ENCODE peak calls at places on chromosomes 4 and X, in eight cellular contexts. One of them, this sample, is unnamed.

GRCh38 chr4:118981839-118982381 is 93.3 kb downstream of the SYNPO2 start:
- DNase-seq in fibroblast of lung: peak
- DNase-seq in CD4-positive, alpha-beta T cell: peak
- DNase-seq in mammary epithelial cell: peak
- DNase-seq in A549: peak
- DNase-seq in endodermal cell: peak
- DNase-seq in tibial artery: no peak
- DNase-seq in IMR-90: peak
- DNase-seq in this sample: peak

GRCh38 chr4:151864068-151864467 is 103.3 kb upstream of the GATB start:
- DNase-seq in fibroblast of lung: no peak
- DNase-seq in CD4-positive, alpha-beta T cell: no peak
- DNase-seq in mammary epithelial cell: no peak
- DNase-seq in A549: no peak
- DNase-seq in endodermal cell: no peak
- DNase-seq in tibial artery: no peak
- DNase-seq in IMR-90: no peak
- DNase-seq in this sample: no peak

GRCh38 chr4:90220453-90220852 is 93.3 kb downstream of the CCSER1 start:
- DNase-seq in fibroblast of lung: no peak
- DNase-seq in CD4-positive, alpha-beta T cell: no peak
- DNase-seq in mammary epithelial cell: no peak
- DNase-seq in A549: no peak
- DNase-seq in endodermal cell: no peak
- DNase-seq in tibial artery: no peak
- DNase-seq in IMR-90: no peak
- DNase-seq in this sample: no peak

GRCh38 chrX:103398321-103398937 is 22.1 kb downstream of the BEX3 start:
- DNase-seq in fibroblast of lung: peak
- DNase-seq in CD4-positive, alpha-beta T cell: no peak
- DNase-seq in mammary epithelial cell: peak
- DNase-seq in A549: peak
- DNase-seq in endodermal cell: no peak
- DNase-seq in tibial artery: no peak
- DNase-seq in IMR-90: peak
- DNase-seq in this sample: no peak

GRCh38 chr4:19806865-19807264 is 444.8 kb upstream of the SLIT2 start:
- DNase-seq in fibroblast of lung: no peak
- DNase-seq in CD4-positive, alpha-beta T cell: no peak
- DNase-seq in mammary epithelial cell: no peak
- DNase-seq in A549: no peak
- DNase-seq in endodermal cell: no peak
- DNase-seq in tibial artery: no peak
- DNase-seq in IMR-90: peak
- DNase-seq in this sample: no peak

GRCh38 chr4:11471613-11472012 is 42.9 kb upstream of the HS3ST1 start:
- DNase-seq in fibroblast of lung: no peak
- DNase-seq in CD4-positive, alpha-beta T cell: peak
- DNase-seq in mammary epithelial cell: no peak
- DNase-seq in A549: no peak
- DNase-seq in endodermal cell: no peak
- DNase-seq in tibial artery: no peak
- DNase-seq in IMR-90: no peak
- DNase-seq in this sample: peak

GRCh38 chr4:123835852-123836251 is 439.3 kb downstream of the SPRY1 start:
- DNase-seq in fibroblast of lung: no peak
- DNase-seq in CD4-positive, alpha-beta T cell: no peak
- DNase-seq in mammary epithelial cell: no peak
- DNase-seq in A549: no peak
- DNase-seq in endodermal cell: no peak
- DNase-seq in tibial artery: no peak
- DNase-seq in IMR-90: no peak
- DNase-seq in this sample: no peak

GRCh38 chr4:39542633-39543393 is 15.6 kb upstream of the UGDH start:
- DNase-seq in fibroblast of lung: no peak
- DNase-seq in CD4-positive, alpha-beta T cell: no peak
- DNase-seq in mammary epithelial cell: no peak
- DNase-seq in A549: no peak
- DNase-seq in endodermal cell: no peak
- DNase-seq in tibial artery: no peak
- DNase-seq in IMR-90: no peak
- DNase-seq in this sample: no peak

GRCh38 chrX:97230948-97231347 is 347.2 kb downstream of the RPA4 start:
- DNase-seq in fibroblast of lung: no peak
- DNase-seq in CD4-positive, alpha-beta T cell: no peak
- DNase-seq in mammary epithelial cell: no peak
- DNase-seq in A549: no peak
- DNase-seq in endodermal cell: no peak
- DNase-seq in tibial artery: no peak
- DNase-seq in IMR-90: no peak
- DNase-seq in this sample: no peak

GRCh38 chr4:95522682-95523410 is 25.9 kb downstream of the UNC5C start:
- DNase-seq in fibroblast of lung: no peak
- DNase-seq in CD4-positive, alpha-beta T cell: no peak
- DNase-seq in mammary epithelial cell: no peak
- DNase-seq in A549: no peak
- DNase-seq in endodermal cell: no peak
- DNase-seq in tibial artery: no peak
- DNase-seq in IMR-90: no peak
- DNase-seq in this sample: no peak

GRCh38 chr4:40292313-40292759 is 42.8 kb upstream of the CHRNA9 start:
- DNase-seq in fibroblast of lung: peak
- DNase-seq in CD4-positive, alpha-beta T cell: no peak
- DNase-seq in mammary epithelial cell: peak
- DNase-seq in A549: no peak
- DNase-seq in endodermal cell: peak
- DNase-seq in tibial artery: no peak
- DNase-seq in IMR-90: peak
- DNase-seq in this sample: no peak

GRCh38 chrX:27966955-27967354 is 14.3 kb downstream of the DCAF8L1 start:
- DNase-seq in fibroblast of lung: peak
- DNase-seq in CD4-positive, alpha-beta T cell: no peak
- DNase-seq in mammary epithelial cell: peak
- DNase-seq in A549: no peak
- DNase-seq in endodermal cell: no peak
- DNase-seq in tibial artery: no peak
- DNase-seq in IMR-90: peak
- DNase-seq in this sample: no peak

GRCh38 chrX:1077140-1077539 is 135.3 kb downstream of the CRLF2 start:
- DNase-seq in fibroblast of lung: no peak
- DNase-seq in CD4-positive, alpha-beta T cell: no peak
- DNase-seq in mammary epithelial cell: no peak
- DNase-seq in A549: no peak
- DNase-seq in endodermal cell: peak
- DNase-seq in tibial artery: no peak
- DNase-seq in IMR-90: no peak
- DNase-seq in this sample: no peak

GRCh38 chrX:103716967-103717366 is 6.3 kb downstream of the TMEM31 start:
- DNase-seq in fibroblast of lung: peak
- DNase-seq in CD4-positive, alpha-beta T cell: no peak
- DNase-seq in mammary epithelial cell: peak
- DNase-seq in A549: no peak
- DNase-seq in endodermal cell: no peak
- DNase-seq in tibial artery: no peak
- DNase-seq in IMR-90: peak
- DNase-seq in this sample: no peak

GRCh38 chr4:99403380-99404194 is 31.6 kb downstream of the ADH7 start:
- DNase-seq in fibroblast of lung: peak
- DNase-seq in CD4-positive, alpha-beta T cell: no peak
- DNase-seq in mammary epithelial cell: peak
- DNase-seq in A549: no peak
- DNase-seq in endodermal cell: no peak
- DNase-seq in tibial artery: no peak
- DNase-seq in IMR-90: peak
- DNase-seq in this sample: peak

GRCh38 chr4:99402765-99403164 is 32.4 kb downstream of the ADH7 start:
- DNase-seq in fibroblast of lung: no peak
- DNase-seq in CD4-positive, alpha-beta T cell: no peak
- DNase-seq in mammary epithelial cell: no peak
- DNase-seq in A549: no peak
- DNase-seq in endodermal cell: peak
- DNase-seq in tibial artery: no peak
- DNase-seq in IMR-90: no peak
- DNase-seq in this sample: no peak

GRCh38 chr4:99408346-99408745 is 26.8 kb downstream of the ADH7 start:
- DNase-seq in fibroblast of lung: peak
- DNase-seq in CD4-positive, alpha-beta T cell: no peak
- DNase-seq in mammary epithelial cell: no peak
- DNase-seq in A549: no peak
- DNase-seq in endodermal cell: no peak
- DNase-seq in tibial artery: no peak
- DNase-seq in IMR-90: no peak
- DNase-seq in this sample: no peak

GRCh38 chr4:99405433-99406115 is 29.6 kb downstream of the ADH7 start:
- DNase-seq in fibroblast of lung: peak
- DNase-seq in CD4-positive, alpha-beta T cell: peak
- DNase-seq in mammary epithelial cell: peak
- DNase-seq in A549: peak
- DNase-seq in endodermal cell: peak
- DNase-seq in tibial artery: peak
- DNase-seq in IMR-90: peak
- DNase-seq in this sample: peak

DNA sequence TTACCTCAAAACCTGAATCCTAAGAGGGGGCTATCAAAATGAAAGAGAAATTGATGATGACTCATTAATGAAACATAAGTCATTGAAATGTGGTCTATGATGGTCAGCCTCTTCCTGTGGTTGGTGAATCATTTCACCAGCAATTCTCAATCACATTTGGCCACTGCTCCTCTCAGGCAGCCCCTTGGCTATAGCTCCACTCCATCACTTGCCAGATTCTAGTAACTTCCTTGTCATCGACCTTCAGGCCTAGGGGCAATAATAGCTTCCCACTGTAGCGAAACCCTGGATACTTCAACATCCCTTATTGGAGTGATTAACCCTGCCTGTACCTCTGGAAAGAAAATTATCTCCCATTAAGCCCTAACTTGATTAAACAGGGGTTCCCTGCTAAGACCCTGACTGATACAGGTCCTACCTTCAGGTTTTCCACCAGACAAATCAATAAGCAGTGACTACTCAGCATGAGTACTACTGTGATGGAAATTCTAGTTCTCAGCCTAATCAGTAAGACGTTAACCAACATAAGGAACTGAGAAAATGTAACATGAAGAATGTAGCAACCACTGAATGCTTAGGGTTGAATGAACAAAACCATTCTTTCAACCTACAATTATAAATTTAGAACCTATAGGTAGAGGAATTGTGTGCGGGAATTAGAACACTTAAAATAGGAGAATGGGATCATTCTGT is 30.4 kb downstream of the ADH7 start:
- DNase-seq in fibroblast of lung: peak
- DNase-seq in CD4-positive, alpha-beta T cell: no peak
- DNase-seq in mammary epithelial cell: peak
- DNase-seq in A549: no peak
- DNase-seq in endodermal cell: no peak
- DNase-seq in tibial artery: no peak
- DNase-seq in IMR-90: peak
- DNase-seq in this sample: peak
- H3K27ac ChIP-seq in fibroblast of lung: peak
- H3K27ac ChIP-seq in CD4-positive, alpha-beta T cell: no peak
- H3K27ac ChIP-seq in mammary epithelial cell: peak
- H3K27ac ChIP-seq in A549: no peak
- H3K27ac ChIP-seq in endodermal cell: no peak
- H3K27ac ChIP-seq in tibial artery: peak
- H3K27ac ChIP-seq in IMR-90: peak
- H3K27ac ChIP-seq in this sample: peak

DNA sequence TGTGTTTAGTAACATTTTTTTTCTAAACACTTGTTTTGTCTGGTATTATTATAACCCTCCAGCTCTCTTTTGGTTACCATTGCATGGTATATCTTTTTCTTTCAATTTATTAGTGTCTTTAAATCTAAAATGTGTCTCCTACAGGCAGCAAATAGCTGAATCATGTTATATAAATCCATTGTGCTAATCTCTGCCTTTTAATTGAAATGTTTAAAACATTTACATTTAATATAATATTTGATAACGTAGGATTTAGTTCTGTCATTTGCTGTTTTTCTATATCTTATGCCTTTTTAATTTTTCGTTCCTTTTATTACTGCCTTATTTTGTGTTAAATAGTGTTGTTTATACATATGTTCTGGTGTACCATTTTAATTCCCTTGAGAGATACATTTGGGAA is 17.1 kb upstream of the CCDC110 start:
- DNase-seq in fibroblast of lung: no peak
- DNase-seq in CD4-positive, alpha-beta T cell: no peak
- DNase-seq in mammary epithelial cell: no peak
- DNase-seq in A549: no peak
- DNase-seq in endodermal cell: no peak
- DNase-seq in tibial artery: no peak
- DNase-seq in IMR-90: no peak
- DNase-seq in this sample: no peak
- H3K27ac ChIP-seq in fibroblast of lung: no peak
- H3K27ac ChIP-seq in CD4-positive, alpha-beta T cell: no peak
- H3K27ac ChIP-seq in mammary epithelial cell: no peak
- H3K27ac ChIP-seq in A549: no peak
- H3K27ac ChIP-seq in endodermal cell: no peak
- H3K27ac ChIP-seq in tibial artery: no peak
- H3K27ac ChIP-seq in IMR-90: no peak
- H3K27ac ChIP-seq in this sample: no peak

DNA sequence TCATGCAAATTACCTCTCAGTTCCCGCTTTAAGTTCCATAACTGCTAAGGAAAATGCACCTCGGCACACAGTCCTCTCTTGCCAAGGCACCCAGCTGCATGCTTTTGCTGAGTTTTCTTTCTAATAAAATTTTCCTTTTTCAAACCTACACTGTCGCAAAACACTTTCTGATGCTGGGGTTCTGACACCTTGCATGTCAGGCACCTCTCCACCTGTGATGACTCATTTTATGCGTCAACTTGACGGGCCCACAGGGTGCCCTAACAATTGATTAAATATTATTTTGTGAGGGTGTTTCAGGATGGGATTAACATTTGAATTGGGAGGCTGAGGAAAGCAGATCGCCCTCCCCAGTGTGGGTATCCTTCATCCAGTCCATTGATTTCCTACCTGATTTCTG is 291.0 kb upstream of the STS start:
- DNase-seq in fibroblast of lung: no peak
- DNase-seq in CD4-positive, alpha-beta T cell: no peak
- DNase-seq in mammary epithelial cell: no peak
- DNase-seq in A549: no peak
- DNase-seq in endodermal cell: no peak
- DNase-seq in tibial artery: no peak
- DNase-seq in IMR-90: no peak
- DNase-seq in this sample: no peak
- H3K27ac ChIP-seq in fibroblast of lung: no peak
- H3K27ac ChIP-seq in CD4-positive, alpha-beta T cell: no peak
- H3K27ac ChIP-seq in mammary epithelial cell: no peak
- H3K27ac ChIP-seq in A549: no peak
- H3K27ac ChIP-seq in endodermal cell: no peak
- H3K27ac ChIP-seq in tibial artery: no peak
- H3K27ac ChIP-seq in IMR-90: no peak
- H3K27ac ChIP-seq in this sample: no peak

DNA sequence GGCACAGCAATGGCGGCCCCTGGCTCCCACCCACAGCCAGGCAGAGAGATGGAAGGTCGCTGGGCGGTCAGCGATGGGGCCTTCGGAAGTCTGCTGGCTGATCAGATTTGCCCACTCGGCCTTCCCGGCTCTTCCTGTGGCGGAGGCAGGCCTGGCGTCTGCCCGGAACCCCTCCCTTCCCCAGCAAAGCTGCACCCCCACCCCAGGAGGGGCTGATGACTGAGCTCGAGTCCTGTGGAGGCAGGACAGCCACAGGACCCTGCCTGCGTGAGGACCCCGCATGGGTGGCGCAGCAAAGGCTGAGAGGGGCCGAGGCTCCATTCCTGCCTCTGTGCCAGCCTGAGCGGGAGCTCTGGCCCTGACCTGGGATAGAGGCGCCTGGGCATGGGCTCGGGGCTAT is 34.8 kb downstream of the TACC3 start:
- DNase-seq in fibroblast of lung: no peak
- DNase-seq in CD4-positive, alpha-beta T cell: no peak
- DNase-seq in mammary epithelial cell: no peak
- DNase-seq in A549: no peak
- DNase-seq in endodermal cell: no peak
- DNase-seq in tibial artery: no peak
- DNase-seq in IMR-90: no peak
- DNase-seq in this sample: no peak
- H3K27ac ChIP-seq in fibroblast of lung: no peak
- H3K27ac ChIP-seq in CD4-positive, alpha-beta T cell: no peak
- H3K27ac ChIP-seq in mammary epithelial cell: no peak
- H3K27ac ChIP-seq in A549: no peak
- H3K27ac ChIP-seq in endodermal cell: no peak
- H3K27ac ChIP-seq in tibial artery: no peak
- H3K27ac ChIP-seq in IMR-90: no peak
- H3K27ac ChIP-seq in this sample: no peak

This sample was measured in MM.1S.